ENCODE peak calls at places on chromosome 2, in six cellular contexts. Z is progenitor cell of endocrine pancreas, A is IMR-90, T is PC-9, B is glutamatergic neuron, M is cardiac muscle cell. P is an unnamed sample.

GRCh38 chr2:191318037-191318728 is 73.0 kb downstream of the MYO1B start:
- DNase-seq in Z (no peak), A (peak), T (no peak), B (no peak), M (peak), P (no peak)

GRCh38 chr2:21535826-21536225 is 412.1 kb downstream of the TDRD15 start:
- DNase-seq in Z (no peak), A (no peak), T (no peak), B (no peak), M (no peak), P (no peak)

GRCh38 chr2:109129356-109129920 is 433 bp downstream of the SH3RF3 start:
- DNase-seq in Z (no peak), A (no peak), T (peak), B (peak), M (peak), P (peak)

GRCh38 chr2:67560818-67561221 is 163.7 kb downstream of the ETAA1 start:
- DNase-seq in Z (no peak), A (peak), T (no peak), B (no peak), M (peak), P (no peak)

GRCh38 chr2:228703099-228703498 is 521.6 kb upstream of the SPHKAP start:
- DNase-seq in Z (no peak), A (no peak), T (no peak), B (no peak), M (no peak), P (no peak)

GRCh38 chr2:127877136-127877535 is 8.6 kb downstream of the AMMECR1L start:
- DNase-seq in Z (no peak), A (no peak), T (no peak), B (no peak), M (no peak), P (no peak)

GRCh38 chr2:55017880-55018279 is 32.4 kb downstream of the RTN4 start:
- DNase-seq in Z (no peak), A (no peak), T (no peak), B (no peak), M (no peak), P (no peak)

GRCh38 chr2:46812381-46813024 is 103.1 kb downstream of the MCFD2 start:
- DNase-seq in Z (no peak), A (peak), T (no peak), B (no peak), M (peak), P (no peak)

GRCh38 chr2:38377501-38378258 is 607 bp upstream of the ATL2 start:
- DNase-seq in Z (no peak), A (peak), T (peak), B (no peak), M (peak), P (no peak)

GRCh38 chr2:71456617-71457016 is 3.3 kb downstream of the DYSF start:
- DNase-seq in Z (no peak), A (no peak), T (no peak), B (no peak), M (no peak), P (no peak)

GRCh38 chr2:65527451-65528240 is 95.2 kb upstream of the SPRED2 start:
- DNase-seq in Z (no peak), A (no peak), T (no peak), B (no peak), M (no peak), P (no peak)

GRCh38 chr2:43051316-43051715 is 175.1 kb downstream of the ZFP36L2 start:
- DNase-seq in Z (no peak), A (peak), T (peak), B (no peak), M (peak), P (no peak)

GRCh38 chr2:38719706-38720105 is 31.5 kb downstream of the SRSF7 start:
- DNase-seq in Z (no peak), A (no peak), T (no peak), B (no peak), M (no peak), P (no peak)

GRCh38 chr2:121902616-121903015 is 147.2 kb downstream of the TSN start:
- DNase-seq in Z (no peak), A (no peak), T (no peak), B (no peak), M (no peak), P (no peak)

GRCh38 chr2:85921659-85922058 is 32.9 kb upstream of the ST3GAL5 start:
- DNase-seq in Z (no peak), A (no peak), T (no peak), B (no peak), M (no peak), P (no peak)

GRCh38 chr2:41791523-41791922 is 256.3 kb upstream of the PKDCC start:
- DNase-seq in Z (peak), A (peak), T (peak), B (no peak), M (peak), P (peak)

GRCh38 chr2:112869258-112869842 is 32.8 kb upstream of the IL1B start:
- DNase-seq in Z (no peak), A (peak), T (peak), B (no peak), M (peak), P (no peak)

GRCh38 chr2:206230060-206230890 is 44.2 kb upstream of the ZDBF2 start:
- DNase-seq in Z (no peak), A (no peak), T (no peak), B (peak), M (peak), P (no peak)

GRCh38 chr2:8644605-8645175 is 37.2 kb upstream of the ID2 start:
- DNase-seq in Z (no peak), A (no peak), T (no peak), B (no peak), M (peak), P (no peak)
- TF ChIP-seq CTCF in Z (no peak), A (no peak), T (peak), B (no peak), M (peak), P (no peak)

DNA sequence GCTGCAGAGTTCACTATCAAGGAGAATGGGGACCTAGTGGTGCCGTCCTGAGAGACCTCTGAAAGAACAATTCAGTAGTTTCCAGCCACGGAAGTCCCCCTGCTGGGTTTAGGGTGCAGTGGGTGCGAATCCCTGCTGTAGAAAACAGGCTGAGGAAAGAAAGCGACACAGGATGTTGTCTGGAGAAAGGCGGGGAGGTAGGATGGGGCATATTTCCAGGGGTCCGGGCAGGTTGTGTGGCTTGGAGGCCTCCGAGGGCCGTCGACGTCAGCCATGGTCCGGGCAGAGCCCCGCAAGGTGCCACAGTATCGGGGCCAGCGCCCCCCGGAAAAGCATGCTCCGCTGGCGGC is 807 bp upstream of the CREB1 start:
- DNase-seq in Z (no peak), A (no peak), T (peak), B (no peak), M (peak), P (peak)
- TF ChIP-seq CTCF in Z (no peak), A (peak), T (no peak), B (peak), M (peak), P (peak)

DNA sequence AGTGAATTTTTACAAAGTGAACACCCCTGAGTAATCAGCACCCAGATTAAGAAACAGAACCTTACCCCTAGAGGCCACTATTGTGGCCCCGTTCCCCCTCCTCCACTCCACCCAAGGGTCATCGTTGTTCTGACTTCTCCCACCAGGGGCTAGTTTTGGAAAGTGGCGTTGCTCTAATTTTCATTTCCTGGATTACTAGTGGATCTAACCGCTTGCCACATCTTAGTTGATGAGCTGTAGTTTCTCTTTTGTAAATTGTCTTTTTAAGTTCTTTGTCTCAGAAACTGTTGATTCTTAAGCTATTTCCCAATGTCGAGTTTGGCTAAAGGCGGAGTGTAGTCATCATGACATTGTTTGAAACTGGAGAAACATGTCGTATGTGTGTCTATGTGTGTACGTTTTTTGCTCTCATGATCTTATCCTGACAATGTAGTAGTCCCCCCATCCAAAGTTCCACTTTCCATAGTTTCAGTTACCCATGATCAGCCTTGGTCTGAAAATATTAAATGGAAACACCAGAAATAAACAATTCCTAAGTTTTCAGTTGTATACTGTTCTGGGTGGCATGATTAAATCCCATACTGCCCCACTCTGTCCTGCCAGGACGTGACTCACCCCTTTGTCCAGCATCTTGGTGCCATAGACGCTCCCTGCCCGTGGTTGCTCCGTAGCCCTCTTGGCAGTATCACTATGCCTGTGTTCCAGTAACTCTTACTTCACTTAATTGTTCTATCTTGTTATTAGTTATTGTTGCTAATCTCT is 71.0 kb upstream of the SP3 start:
- DNase-seq in Z (no peak), A (peak), T (peak), B (no peak), M (peak), P (no peak)
- TF ChIP-seq CTCF in Z (peak), A (no peak), T (no peak), B (peak), M (peak), P (peak)

DNA sequence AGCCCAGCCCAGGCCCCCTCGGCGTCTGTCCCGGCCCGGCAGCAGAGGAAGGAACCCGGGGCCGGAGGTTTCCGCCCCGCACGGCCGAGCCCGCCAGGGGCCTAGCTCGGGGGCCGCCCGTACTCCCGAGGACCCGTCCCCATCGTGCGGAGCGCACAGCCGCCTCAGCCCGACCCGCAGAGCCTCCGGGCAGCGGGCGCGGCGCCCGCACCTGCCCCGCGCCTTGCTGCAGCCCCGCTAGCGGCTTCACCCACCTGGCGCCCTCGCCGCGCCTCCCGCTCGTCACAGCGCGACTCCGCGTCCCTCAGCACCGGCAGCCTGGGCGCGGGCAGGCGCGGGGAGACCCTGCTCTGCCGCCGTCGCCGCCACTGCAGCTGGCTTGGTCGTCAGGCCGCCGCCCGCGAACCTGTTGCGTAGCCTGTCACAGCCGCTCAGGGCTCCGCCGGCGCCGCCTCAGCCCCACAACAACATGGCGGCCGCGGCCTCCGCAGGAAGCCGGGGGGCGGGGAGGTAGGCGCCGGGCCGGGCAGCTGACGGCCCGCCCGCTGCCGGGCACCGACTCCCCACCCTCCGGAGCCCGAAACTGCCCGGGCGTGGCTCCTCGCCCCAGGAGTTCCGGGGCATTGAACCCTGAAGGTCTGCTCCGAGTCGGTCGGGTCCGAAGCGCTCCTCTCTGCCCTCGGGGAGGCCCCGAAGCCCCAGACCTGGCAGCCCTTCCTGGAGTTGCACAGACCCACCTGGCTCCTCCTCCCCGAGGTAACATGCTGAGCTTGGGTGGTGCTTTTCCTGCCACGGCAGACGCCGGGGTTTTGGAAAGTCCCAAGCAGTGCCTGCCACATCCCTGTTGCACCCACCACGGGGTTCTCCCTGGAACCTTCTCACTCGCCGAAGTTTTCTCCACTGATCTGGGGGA is at the start of gene ITSN2:
- DNase-seq in Z (peak), A (peak), T (peak), B (peak), M (peak), P (peak)
- TF ChIP-seq CTCF in Z (no peak), A (no peak), T (no peak), B (no peak), M (no peak), P (no peak)